ENCODE peak calls at places on chromosomes 16 and 17, in eight cellular contexts. P is AG04450; J is KBM-7; K is NCI-H510A; I is memory B cell; S is aorta; M is CD4-positive, alpha-beta T cell; T is cerebellar nuclear complex. X is an unnamed sample.

GRCh38 chr17:61989509-61989908 is 61.7 kb upstream of the INTS2 start:
- DNase-seq in P (no peak), J (no peak), K (no peak), I (no peak), S (no peak), M (no peak), T (no peak), X (no peak)

GRCh38 chr17:7750321-7750821 is 32.8 kb downstream of the DNAH2 start:
- DNase-seq in P (peak; percentile 55), J (peak; percentile 26), K (no peak), I (no peak), S (no peak), M (no peak), T (no peak), X (no peak)

GRCh38 chr16:50227665-50228064 is 38.7 kb upstream of the ADCY7 start:
- DNase-seq in P (no peak), J (no peak), K (no peak), I (no peak), S (no peak), M (no peak), T (no peak), X (no peak)

GRCh38 chr17:73546770-73547345 is 97.4 kb downstream of the SDK2 start:
- DNase-seq in P (no peak), J (peak; percentile 81), K (peak; percentile 89), I (peak; percentile 50), S (peak; percentile 74), M (no peak), T (no peak), X (no peak)

GRCh38 chr16:17520567-17520966 is 49.8 kb upstream of the XYLT1 start:
- DNase-seq in P (no peak), J (no peak), K (no peak), I (no peak), S (no peak), M (no peak), T (no peak), X (no peak)

GRCh38 chr16:68806422-68806821 is 36.9 kb upstream of the TANGO6 start:
- DNase-seq in P (no peak), J (no peak), K (no peak), I (no peak), S (no peak), M (no peak), T (no peak), X (no peak)

GRCh38 chr17:4453821-4454591 is 20.3 kb downstream of the SPNS3 start:
- DNase-seq in P (no peak), J (peak; percentile 35), K (no peak), I (no peak), S (no peak), M (no peak), T (no peak), X (no peak)

GRCh38 chr17:55462234-55462633 is 40.6 kb upstream of the MMD start:
- DNase-seq in P (no peak), J (no peak), K (no peak), I (no peak), S (no peak), M (no peak), T (no peak), X (no peak)

GRCh38 chr17:54992797-54993639 is 24.5 kb downstream of the STXBP4 start:
- DNase-seq in P (no peak), J (peak; percentile 57), K (peak; percentile 44), I (peak; percentile 18), S (no peak), M (no peak), T (peak; percentile 1), X (no peak)

GRCh38 chr17:74296548-74296936 is 22.5 kb downstream of the DNAI2 start:
- DNase-seq in P (no peak), J (peak; percentile 62), K (no peak), I (no peak), S (peak; percentile 71), M (no peak), T (no peak), X (no peak)

GRCh38 chr17:61658183-61658582 is 67.2 kb upstream of the NACA2 start:
- DNase-seq in P (no peak), J (no peak), K (no peak), I (no peak), S (no peak), M (no peak), T (no peak), X (no peak)

GRCh38 chr16:89658221-89658879 is 714 bp downstream of the SPATA33 start:
- DNase-seq in P (no peak), J (no peak), K (no peak), I (no peak), S (no peak), M (no peak), T (no peak), X (no peak)

GRCh38 chr16:85261205-85261604 is 148.9 kb upstream of the CIBAR2 start:
- DNase-seq in P (no peak), J (no peak), K (no peak), I (no peak), S (no peak), M (no peak), T (no peak), X (no peak)

GRCh38 chr17:44444735-44445105 is 55.3 kb upstream of the ITGA2B start:
- DNase-seq in P (peak; percentile 46), J (no peak), K (no peak), I (no peak), S (no peak), M (no peak), T (no peak), X (no peak)

GRCh38 chr16:67170948-67171649 is 761 bp downstream of the NOL3 start:
- DNase-seq in P (no peak), J (no peak), K (no peak), I (no peak), S (no peak), M (no peak), T (no peak), X (no peak)

GRCh38 chr16:2968368-2968737 is 795 bp upstream of the PAQR4 start:
- DNase-seq in P (no peak), J (no peak), K (no peak), I (no peak), S (peak; percentile 53), M (no peak), T (no peak), X (no peak)

GRCh38 chr17:19260958-19261357 is 23.8 kb downstream of the EPN2 start:
- DNase-seq in P (no peak), J (peak; percentile 30), K (no peak), I (no peak), S (no peak), M (no peak), T (no peak), X (no peak)

GRCh38 chr17:79897243-79898063 is 58.2 kb upstream of the CBX4 start:
- DNase-seq in P (no peak), J (no peak), K (no peak), I (no peak), S (no peak), M (no peak), T (no peak), X (no peak)

GRCh38 chr17:40373324-40373723 is 8.8 kb upstream of the GJD3 start:
- DNase-seq in P (no peak), J (no peak), K (no peak), I (no peak), S (no peak), M (no peak), T (no peak), X (no peak)

GRCh38 chr16:30369091-30369937 is 980 bp downstream of the TBC1D10B start:
- DNase-seq in P (no peak), J (no peak), K (no peak), I (no peak), S (no peak), M (no peak), T (no peak), X (no peak)

GRCh38 chr16:19578378-19578851 is 22.9 kb downstream of the VPS35L start:
- DNase-seq in P (no peak), J (no peak), K (no peak), I (no peak), S (no peak), M (no peak), T (no peak), X (no peak)